ENCODE peak calls at places on chromosomes 12 and 14, in five cellular contexts. M is HFF-Myc, Q is pancreas, L is AG09319, P is progenitor cell of endocrine pancreas. Y is an unnamed sample.

GRCh38 chr14:49549881-49550280 is 36.3 kb downstream of the RPS29 start:
- DNase-seq in M (no peak), P (no peak), L (no peak), Q (no peak), Y (no peak)

GRCh38 chr14:103401223-103402214 is 16.3 kb downstream of the MARK3 start:
- DNase-seq in M (peak), Q (no peak), L (no peak), P (no peak), Y (no peak)

GRCh38 chr12:66960704-66961690 is 282.1 kb upstream of the GRIP1 start:
- DNase-seq in Q (no peak), L (no peak), P (no peak), M (no peak), Y (no peak)

GRCh38 chr12:62933871-62934798 is 815 bp downstream of the PPM1H start:
- DNase-seq in M (no peak), Q (peak), P (no peak), L (no peak), Y (no peak)

GRCh38 chr12:53675701-53676607 is at the start of gene ATP5MC2:
- DNase-seq in M (peak), Q (peak), P (peak), L (peak), Y (peak)

GRCh38 chr14:22520235-22520634 is 68.8 kb downstream of the DAD1 start:
- DNase-seq in M (peak), Q (no peak), L (no peak), P (no peak), Y (no peak)

GRCh38 chr12:34396861-34397590 is 374.7 kb downstream of the ALG10 start:
- DNase-seq in M (no peak), L (no peak), P (peak), Q (peak), Y (peak)

GRCh38 chr14:100107236-100107635 is 42.0 kb downstream of the EVL start:
- DNase-seq in M (no peak), P (no peak), Q (no peak), L (no peak), Y (no peak)

GRCh38 chr12:1531160-1531653 is 63.2 kb downstream of the FBXL14 start:
- DNase-seq in M (no peak), L (no peak), P (peak), Q (no peak), Y (no peak)

GRCh38 chr14:85247071-85247470 is 282.9 kb upstream of the FLRT2 start:
- DNase-seq in P (no peak), M (no peak), Q (no peak), L (no peak), Y (no peak)

GRCh38 chr12:52171950-52172512 is 19.8 kb downstream of the KRT80 start:
- DNase-seq in Q (peak), M (no peak), P (peak), L (no peak), Y (no peak)

GRCh38 chr12:65123435-65124063 is 2.4 kb upstream of the WIF1 start:
- DNase-seq in Q (no peak), P (no peak), M (peak), L (peak), Y (no peak)

GRCh38 chr12:39395866-39396265 is 47.1 kb downstream of the KIF21A start:
- DNase-seq in Q (no peak), P (no peak), M (no peak), L (no peak), Y (no peak)

GRCh38 chr12:92908108-92908507 is 21.0 kb downstream of the EEA1 start:
- DNase-seq in Q (no peak), L (no peak), M (no peak), P (no peak), Y (no peak)

GRCh38 chr14:77580477-77580876 is 36.0 kb downstream of the SPTLC2 start:
- DNase-seq in M (no peak), Q (no peak), P (no peak), L (no peak), Y (no peak)

GRCh38 chr12:52856787-52857186 is 8.0 kb upstream of the KRT78 start:
- DNase-seq in Q (no peak), P (no peak), L (no peak), M (no peak), Y (no peak)

GRCh38 chr14:103118019-103118662 is 5.1 kb upstream of the TNFAIP2 start:
- DNase-seq in L (no peak), M (no peak), P (no peak), Q (no peak), Y (no peak)

GRCh38 chr12:4649358-4649661 is 396 bp downstream of the NDUFA9 start:
- DNase-seq in M (no peak), L (no peak), P (no peak), Q (no peak), Y (no peak)

GRCh38 chr12:80857311-80857710 is 80.4 kb downstream of the LIN7A start:
- DNase-seq in P (no peak), M (no peak), Q (no peak), L (no peak), Y (no peak)

GRCh38 chr12:13275366-13275765 is 78.8 kb downstream of the EMP1 start:
- DNase-seq in L (no peak), M (no peak), P (no peak), Q (no peak), Y (no peak)

DNA sequence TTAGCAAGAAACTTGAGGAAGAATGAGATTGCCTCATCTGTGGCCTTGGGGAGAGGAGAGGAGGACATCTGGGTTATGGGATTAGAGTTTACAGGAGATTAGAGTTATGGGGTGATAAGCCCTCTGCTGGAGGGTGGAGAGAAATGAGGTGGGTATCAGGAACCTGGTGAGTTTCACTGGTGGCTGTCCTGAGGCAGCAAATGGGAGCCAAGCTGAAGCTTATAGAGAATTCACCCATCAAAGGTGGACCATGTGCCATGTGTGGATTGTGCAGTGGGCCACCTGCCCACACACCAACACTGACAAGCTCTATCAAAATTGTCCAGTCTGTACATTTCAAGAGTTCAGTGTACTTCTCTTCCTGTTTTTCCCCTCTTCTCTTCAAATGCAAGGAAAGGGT is 135.3 kb downstream of the AEBP2 start:
- DNase-seq in P (no peak), L (no peak), Q (no peak), M (no peak), Y (no peak)
- TF ChIP-seq CTCF in P (no peak), L (no peak), Q (no peak), M (no peak), Y (no peak)

DNA sequence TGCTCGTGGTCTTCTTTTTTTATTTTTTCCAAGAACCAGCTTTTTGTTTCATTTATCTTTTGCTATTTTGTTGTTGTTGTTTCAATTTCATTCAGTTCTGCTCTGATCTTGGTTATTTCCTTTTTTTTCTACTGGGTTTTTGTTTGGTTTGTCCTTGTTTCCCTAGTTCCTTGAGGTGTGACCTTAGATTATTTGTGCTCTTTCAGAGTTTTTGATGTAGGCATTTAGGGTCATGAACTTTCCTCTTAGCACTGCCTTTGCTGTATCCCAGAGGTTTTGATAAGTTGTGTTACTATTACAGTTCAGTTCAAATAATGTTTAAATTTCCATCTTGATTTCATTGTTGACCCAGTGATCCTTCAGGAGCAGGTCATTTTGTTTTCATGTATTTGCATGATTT is 3.3 kb upstream of the SERPINA11 start:
- DNase-seq in L (no peak), P (no peak), M (no peak), Q (no peak), Y (no peak)
- TF ChIP-seq CTCF in L (no peak), P (no peak), M (no peak), Q (no peak), Y (no peak)

GRCh38 chr14:37198273-37198598 is 499 bp downstream of the MIPOL1 start:
- DNase-seq in P (no peak), M (no peak), Q (no peak), L (no peak), Y (no peak)

GRCh38 chr14:37198907-37199306 is 1.2 kb downstream of the MIPOL1 start:
- DNase-seq in M (no peak), P (no peak), L (no peak), Q (no peak), Y (no peak)

GRCh38 chr14:37195327-37195726 is 2.4 kb upstream of the MIPOL1 start:
- DNase-seq in M (no peak), L (no peak), P (no peak), Q (no peak), Y (no peak)

GRCh38 chr14:37196604-37197420 is 925 bp upstream of the MIPOL1 start:
- DNase-seq in P (no peak), M (no peak), L (no peak), Q (no peak), Y (no peak)

DNA sequence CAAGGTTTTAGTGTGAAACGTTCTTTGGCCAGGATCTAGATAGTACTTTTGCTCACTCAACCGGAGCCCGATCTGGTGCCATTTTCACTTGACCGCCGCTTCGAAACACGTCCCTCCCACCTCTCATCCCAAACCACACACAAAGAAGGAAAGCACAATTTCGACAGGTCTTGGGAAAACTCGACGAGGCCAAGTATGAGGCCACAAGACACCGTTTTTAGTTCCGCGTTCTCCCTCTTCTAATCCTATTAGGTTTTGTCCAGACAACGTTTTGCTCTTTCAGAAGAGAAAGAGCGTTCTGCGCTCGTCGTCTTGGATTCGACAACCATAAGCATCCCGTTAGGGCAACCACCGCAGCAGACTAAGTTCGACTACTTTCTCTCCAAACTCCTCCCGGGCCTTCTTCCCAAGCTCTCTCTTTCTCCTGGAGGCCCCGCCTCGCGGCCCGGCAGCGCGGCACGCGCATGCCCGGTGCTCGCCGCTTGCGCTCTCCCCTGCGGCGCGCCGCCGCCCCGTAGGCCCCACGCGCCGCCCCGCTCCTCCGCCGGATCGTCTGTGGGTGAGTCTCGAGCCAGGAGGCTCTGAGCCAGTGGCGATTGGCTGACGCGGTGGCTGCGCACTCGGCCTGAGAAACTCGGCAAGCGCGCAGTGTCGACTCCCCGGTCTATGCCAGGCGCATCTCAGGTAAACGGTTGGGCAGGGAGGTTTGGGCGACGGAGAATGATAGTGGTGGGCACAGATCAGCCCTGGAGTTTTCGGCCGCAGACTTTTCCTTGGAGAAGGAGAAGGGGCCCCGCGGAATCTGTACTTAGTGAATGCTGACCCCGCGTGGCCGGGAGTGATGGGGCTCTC is at the start of gene MIPOL1:
- DNase-seq in L (peak), M (peak), Q (peak), P (peak), Y (peak)
- TF ChIP-seq CTCF in L (peak), M (no peak), Q (peak), P (peak), Y (no peak)

DNA sequence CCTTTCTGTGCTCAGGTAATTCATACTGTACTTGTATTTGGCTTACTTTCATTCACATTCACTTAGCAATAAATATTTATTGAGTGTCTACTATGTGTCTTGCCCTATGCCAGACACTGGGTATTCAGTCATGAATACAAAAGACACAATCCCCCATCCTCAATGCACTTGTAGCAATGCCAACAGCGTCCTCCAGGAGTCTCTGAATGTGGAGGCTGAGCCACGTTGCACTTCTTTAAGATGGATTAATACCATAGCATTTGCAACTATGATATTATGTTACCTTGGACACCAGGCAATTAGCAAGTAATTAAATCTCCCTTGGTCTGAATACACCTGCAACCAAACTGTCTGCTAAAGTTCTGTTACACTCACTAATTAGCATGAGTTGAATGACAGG is 58.8 kb downstream of the OTX2 start:
- DNase-seq in M (no peak), Q (no peak), P (no peak), L (no peak), Y (no peak)
- TF ChIP-seq CTCF in M (no peak), Q (no peak), P (peak), L (no peak), Y (no peak)

GRCh38 chr12:3263282-3263681 is 186.1 kb downstream of the TSPAN9 start:
- DNase-seq in L (no peak), P (no peak), Q (no peak), M (no peak), Y (no peak)

GRCh38 chr12:3263939-3264699 is 186.9 kb downstream of the TSPAN9 start:
- DNase-seq in L (no peak), M (no peak), P (no peak), Q (no peak), Y (no peak)

GRCh38 chr12:3259976-3260375 is 182.8 kb downstream of the TSPAN9 start:
- DNase-seq in P (no peak), Q (no peak), L (no peak), M (no peak), Y (no peak)

GRCh38 chr12:3262466-3262865 is 185.3 kb downstream of the TSPAN9 start:
- DNase-seq in L (no peak), P (no peak), Q (no peak), M (no peak), Y (no peak)

GRCh38 chr12:3261782-3262359 is 184.7 kb downstream of the TSPAN9 start:
- DNase-seq in P (no peak), Q (no peak), L (no peak), M (no peak), Y (no peak)
- TF ChIP-seq CTCF in P (no peak), Q (no peak), L (no peak), M (peak), Y (no peak)

GRCh38 chr12:57772429-57773322 is at the start of gene EEF1AKMT3:
- DNase-seq in P (peak), Q (peak), L (no peak), M (no peak), Y (no peak)

GRCh38 chr12:57777367-57777766 is 5.0 kb downstream of the EEF1AKMT3 start:
- DNase-seq in Q (no peak), P (no peak), M (no peak), L (no peak), Y (no peak)

GRCh38 chr12:57775044-57775443 is 2.6 kb downstream of the EEF1AKMT3 start:
- DNase-seq in Q (no peak), P (no peak), L (no peak), M (no peak), Y (no peak)

GRCh38 chr12:57776247-57776587 is 3.8 kb downstream of the EEF1AKMT3 start:
- DNase-seq in P (no peak), M (no peak), L (no peak), Q (no peak), Y (no peak)

GRCh38 chr12:57775563-57776246 is 3.3 kb downstream of the EEF1AKMT3 start:
- DNase-seq in Q (no peak), L (no peak), M (no peak), P (no peak), Y (no peak)
- TF ChIP-seq CTCF in Q (no peak), L (no peak), M (no peak), P (peak), Y (no peak)

DNA sequence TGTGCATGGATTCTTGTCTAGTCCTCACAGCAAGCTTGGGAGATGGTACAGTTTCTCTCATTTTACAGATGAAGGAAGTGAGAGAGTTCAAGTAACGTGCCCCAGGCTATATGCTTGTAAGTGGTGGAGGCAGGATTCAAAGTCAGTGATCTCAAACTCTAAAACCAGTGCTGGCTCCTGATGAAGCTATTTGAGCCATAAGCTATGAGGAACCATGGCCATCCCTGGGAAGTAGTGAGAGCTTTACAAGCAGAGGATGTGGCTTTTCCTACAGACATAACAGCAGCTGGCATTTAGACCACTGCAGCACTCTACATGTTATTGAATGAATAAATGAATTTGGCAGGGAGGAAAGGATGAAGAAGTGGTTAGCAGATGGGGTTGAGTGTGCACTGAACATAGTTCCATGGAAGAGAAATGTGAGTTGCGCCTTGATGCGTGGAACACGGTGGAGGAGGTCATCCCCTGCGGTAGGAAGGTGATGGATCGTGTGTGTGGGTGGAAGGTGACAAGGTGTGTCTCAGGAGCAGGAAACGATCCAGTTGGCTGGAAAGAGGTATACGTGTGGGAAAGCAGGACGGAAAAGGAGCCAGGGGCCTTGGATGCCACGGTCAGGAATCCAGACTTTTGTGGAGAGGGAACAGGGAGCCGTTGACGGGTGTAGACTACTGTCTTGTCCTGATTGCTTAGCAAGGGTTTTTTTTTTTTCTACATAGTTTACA is 65.2 kb downstream of the RFX4 start:
- DNase-seq in Q (no peak), P (no peak), M (no peak), L (no peak), Y (no peak)
- TF ChIP-seq CTCF in Q (no peak), P (no peak), M (no peak), L (no peak), Y (no peak)

DNA sequence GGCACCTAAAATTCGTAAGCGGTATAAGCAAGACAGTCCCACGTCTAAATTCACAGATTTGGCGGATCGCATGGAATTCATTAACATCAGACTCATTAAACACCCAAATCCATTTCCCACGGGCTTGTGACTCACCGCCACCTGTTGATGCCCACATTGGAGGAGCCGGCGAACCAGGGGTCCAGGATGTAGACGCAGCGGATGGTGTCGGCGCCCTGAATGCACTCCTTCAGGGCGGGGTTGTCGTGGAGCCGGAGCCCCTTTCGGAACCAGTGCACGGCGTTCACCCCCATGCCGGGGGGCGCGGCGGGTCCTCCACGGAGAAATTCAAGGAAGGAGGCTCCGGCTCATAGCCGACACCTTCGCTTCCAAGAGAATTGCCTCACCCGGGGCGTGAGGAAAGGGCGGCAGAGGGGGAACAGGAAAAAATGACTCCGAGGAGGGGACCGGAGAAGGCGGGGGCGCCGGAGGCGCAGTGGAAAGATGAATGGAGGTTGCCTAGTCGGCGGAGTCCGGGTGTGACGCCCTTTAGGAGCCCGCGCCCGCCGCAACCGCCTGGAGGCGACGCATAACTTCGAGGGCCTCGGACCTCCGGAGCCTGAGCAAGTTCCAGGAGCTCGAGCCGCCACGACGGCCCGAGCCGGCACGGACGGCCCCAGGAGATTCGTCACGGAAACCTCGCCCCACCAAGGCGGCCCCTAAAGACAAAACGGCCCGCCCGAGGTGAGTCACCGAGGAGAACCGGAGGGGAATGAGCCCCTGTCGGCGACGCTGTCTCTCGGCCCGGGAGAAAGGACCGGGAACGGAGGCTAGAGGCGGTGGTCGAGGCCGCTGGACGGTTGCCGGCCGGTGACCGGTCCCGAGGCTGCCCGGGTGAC is 441 bp downstream of the CRY1 start:
- DNase-seq in M (no peak), L (no peak), Q (peak), P (peak), Y (peak)
- TF ChIP-seq CTCF in M (no peak), L (no peak), Q (no peak), P (no peak), Y (no peak)

DNA sequence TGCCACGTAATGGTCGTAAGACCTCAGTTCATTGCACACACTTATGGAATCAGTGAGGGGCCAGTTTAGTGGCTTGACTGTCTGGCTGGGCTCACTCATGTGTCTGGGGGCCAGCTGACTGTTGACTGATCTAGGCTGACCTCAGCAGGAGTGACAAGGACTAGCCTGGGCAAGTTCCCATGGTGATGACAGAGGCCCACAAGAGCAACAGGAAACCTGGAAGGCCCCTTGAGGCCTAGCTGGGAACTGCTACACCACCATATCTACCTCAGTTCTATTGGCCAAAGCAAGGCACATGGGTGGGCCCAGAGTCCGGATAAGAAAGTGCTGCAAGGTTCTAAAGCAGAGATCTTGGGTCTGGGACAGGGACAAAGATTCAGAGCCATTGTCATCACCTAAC is 21.3 kb upstream of the RFLNA start:
- DNase-seq in Q (no peak), M (peak), L (no peak), P (no peak), Y (no peak)
- TF ChIP-seq CTCF in Q (no peak), M (peak), L (no peak), P (peak), Y (no peak)

GRCh38 chr14:28756896-28757570 is 9.6 kb upstream of the FOXG1 start:
- DNase-seq in M (no peak), Q (peak), L (no peak), P (no peak), Y (no peak)
- TF ChIP-seq CTCF in M (peak), Q (peak), L (peak), P (peak), Y (peak)

Y was measured in mesothelial cell of epicardium.